ENCODE peak calls at places on chromosomes 5 and 9, in nine cellular contexts. U, C, R, N, X, O, A, I and P are unnamed samples.
A peak's percentile ranks its signal among the peaks of the same experiment; 100 is the strongest.

GRCh38 chr5:147509041-147509709 is 693 bp downstream of the DPYSL3 start:
- DNase-seq in U (peak; percentile 44), C (no peak), R (peak; percentile 49), N (peak; percentile 16), X (peak; percentile 32), O (no peak), A (no peak), I (peak; percentile 10), P (peak; percentile 11)

GRCh38 chr9:14529047-14529446 is 164.2 kb downstream of the ZDHHC21 start:
- DNase-seq in U (no peak), C (no peak), R (no peak), N (no peak), X (no peak), O (no peak), A (no peak), I (no peak), P (no peak)

GRCh38 chr9:89919171-89919681 is 314.4 kb downstream of the GADD45G start:
- DNase-seq in U (no peak), C (no peak), R (no peak), N (no peak), X (peak; percentile 54), O (no peak), A (peak; percentile 42), I (peak; percentile 60), P (peak; percentile 67)

GRCh38 chr9:93578844-93579243 is 2.5 kb downstream of the PHF2 start:
- DNase-seq in U (no peak), C (no peak), R (no peak), N (no peak), X (no peak), O (no peak), A (peak; percentile 10), I (no peak), P (no peak)

GRCh38 chr9:91164724-91165520 is 196.8 kb downstream of the AUH start:
- DNase-seq in U (no peak), C (peak; percentile 86), R (peak; percentile 91), N (peak; percentile 100), X (peak; percentile 69), O (peak; percentile 73), A (peak; percentile 79), I (peak; percentile 87), P (peak; percentile 83)

GRCh38 chr5:81393783-81394718 is at the start of gene ACOT12:
- DNase-seq in U (no peak), C (no peak), R (peak; percentile 51), N (peak; percentile 20), X (peak; percentile 39), O (no peak), A (no peak), I (no peak), P (no peak)

GRCh38 chr9:114141553-114142548 is 13.5 kb upstream of the COL27A1 start:
- DNase-seq in U (peak; percentile 39), C (no peak), R (no peak), N (peak; percentile 41), X (peak; percentile 60), O (no peak), A (peak; percentile 37), I (no peak), P (peak; percentile 59)

GRCh38 chr5:133996683-133997252 is 8.0 kb downstream of the VDAC1 start:
- DNase-seq in U (no peak), C (no peak), R (no peak), N (no peak), X (no peak), O (peak; percentile 37), A (no peak), I (no peak), P (no peak)

GRCh38 chr5:116766470-116766947 is 191.9 kb upstream of the SEMA6A start:
- DNase-seq in U (peak; percentile 42), C (peak; percentile 40), R (no peak), N (no peak), X (no peak), O (no peak), A (no peak), I (no peak), P (peak; percentile 19)

GRCh38 chr5:90709323-90710148 is 150.9 kb downstream of the ADGRV1 start:
- DNase-seq in U (no peak), C (peak; percentile 46), R (no peak), N (peak; percentile 25), X (peak; percentile 21), O (peak; percentile 20), A (peak; percentile 30), I (peak; percentile 21), P (peak; percentile 50)

DNA sequence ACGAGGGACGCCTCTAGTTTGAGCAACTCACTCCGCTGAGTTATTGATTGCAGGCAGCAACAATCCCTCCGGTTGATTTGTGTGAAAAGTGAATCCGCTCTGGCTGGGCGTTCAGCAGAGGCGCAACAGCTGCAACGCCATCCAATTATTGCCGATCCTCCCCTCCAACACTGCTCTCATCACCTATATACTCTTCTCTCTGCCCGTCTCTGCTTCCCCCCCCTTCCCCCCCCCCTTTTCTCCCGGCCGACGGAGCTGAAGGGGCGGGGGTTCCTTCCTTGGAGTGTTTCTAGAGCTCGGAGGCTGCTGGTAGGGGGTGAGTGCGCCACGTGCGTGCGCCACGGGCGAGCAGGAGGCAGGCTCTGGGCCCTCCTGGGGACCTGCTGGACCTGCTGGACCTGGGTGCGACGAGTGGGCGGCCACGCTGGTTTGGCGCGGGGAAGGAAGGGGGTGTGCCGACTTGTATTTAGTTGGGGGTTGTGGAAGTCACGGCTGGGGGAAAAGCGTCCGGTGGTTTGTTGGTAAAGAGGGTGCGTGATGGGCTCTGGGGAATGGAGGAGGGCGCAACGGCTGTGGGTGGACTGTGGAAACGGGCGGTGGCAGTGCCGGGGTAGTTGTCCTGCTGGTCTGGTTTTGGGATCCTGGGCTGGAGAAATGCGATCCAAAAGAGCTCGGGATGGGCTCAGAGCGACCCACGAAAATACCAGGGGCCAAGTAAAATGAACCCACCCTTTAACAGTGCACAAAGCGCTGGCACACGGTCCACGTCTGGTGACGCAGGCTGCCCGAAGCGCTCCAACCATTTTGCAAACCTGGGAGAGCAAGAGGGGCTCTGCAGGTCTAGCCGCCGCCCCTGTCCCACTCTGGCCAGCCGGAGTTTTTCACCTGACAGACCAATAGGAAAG is 6.4 kb upstream of the MEF2C start:
- DNase-seq in U (peak; percentile 77), C (no peak), R (peak; percentile 56), N (peak; percentile 13), X (peak; percentile 79), O (no peak), A (no peak), I (peak; percentile 62), P (peak; percentile 30)
- TF ChIP-seq POLR2A in U (peak; percentile 47), C (no peak), R (no peak), N (no peak), X (peak; percentile 13), O (no peak), A (no peak), I (no peak), P (no peak)

DNA sequence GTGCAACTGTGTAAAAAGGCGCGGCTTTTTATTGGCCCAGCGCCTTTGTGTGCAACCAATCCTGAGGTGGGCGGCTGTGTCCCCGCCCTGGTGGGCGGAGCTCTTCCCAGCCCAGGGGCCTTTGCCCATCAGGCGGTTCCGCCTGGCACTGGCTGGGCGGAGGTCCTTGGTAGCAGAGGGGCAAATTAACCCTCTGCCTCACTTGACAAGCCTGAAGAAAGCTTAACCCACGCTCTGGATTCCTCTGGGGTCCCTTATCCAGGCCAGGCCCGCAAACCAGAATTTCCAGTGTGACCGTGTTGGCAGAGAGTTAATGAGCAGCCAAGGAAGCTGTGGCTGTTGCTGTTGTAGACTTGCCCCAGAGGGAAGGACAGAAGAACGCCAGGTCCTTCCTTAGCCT is 12.8 kb upstream of the NIPAL4 start:
- DNase-seq in U (no peak), C (no peak), R (peak; percentile 57), N (no peak), X (no peak), O (no peak), A (peak; percentile 76), I (peak; percentile 76), P (peak; percentile 38)
- TF ChIP-seq POLR2A in U (no peak), C (no peak), R (no peak), N (no peak), X (no peak), O (no peak), A (no peak), I (peak; percentile 33), P (peak; percentile 16)

GRCh38 chr5:124659798-124660197 is 86.6 kb downstream of the ZNF608 start:
- DNase-seq in U (no peak), C (no peak), R (no peak), N (no peak), X (no peak), O (no peak), A (no peak), I (no peak), P (no peak)
- TF ChIP-seq POLR2A in U (no peak), C (no peak), R (no peak), N (no peak), X (no peak), O (no peak), A (no peak), I (no peak), P (no peak)

GRCh38 chr5:50749873-50750272 is 83.4 kb downstream of the PARP8 start:
- DNase-seq in U (no peak), C (no peak), R (no peak), N (no peak), X (no peak), O (no peak), A (no peak), I (no peak), P (no peak)

GRCh38 chr5:50749181-50749580 is 82.7 kb downstream of the PARP8 start:
- DNase-seq in U (no peak), C (no peak), R (no peak), N (no peak), X (no peak), O (no peak), A (no peak), I (no peak), P (no peak)

GRCh38 chr5:50745221-50745620 is 78.8 kb downstream of the PARP8 start:
- DNase-seq in U (no peak), C (no peak), R (no peak), N (no peak), X (no peak), O (no peak), A (no peak), I (no peak), P (no peak)

GRCh38 chr5:50752800-50753199 is 86.4 kb downstream of the PARP8 start:
- DNase-seq in U (no peak), C (no peak), R (no peak), N (no peak), X (no peak), O (no peak), A (no peak), I (no peak), P (no peak)

DNA sequence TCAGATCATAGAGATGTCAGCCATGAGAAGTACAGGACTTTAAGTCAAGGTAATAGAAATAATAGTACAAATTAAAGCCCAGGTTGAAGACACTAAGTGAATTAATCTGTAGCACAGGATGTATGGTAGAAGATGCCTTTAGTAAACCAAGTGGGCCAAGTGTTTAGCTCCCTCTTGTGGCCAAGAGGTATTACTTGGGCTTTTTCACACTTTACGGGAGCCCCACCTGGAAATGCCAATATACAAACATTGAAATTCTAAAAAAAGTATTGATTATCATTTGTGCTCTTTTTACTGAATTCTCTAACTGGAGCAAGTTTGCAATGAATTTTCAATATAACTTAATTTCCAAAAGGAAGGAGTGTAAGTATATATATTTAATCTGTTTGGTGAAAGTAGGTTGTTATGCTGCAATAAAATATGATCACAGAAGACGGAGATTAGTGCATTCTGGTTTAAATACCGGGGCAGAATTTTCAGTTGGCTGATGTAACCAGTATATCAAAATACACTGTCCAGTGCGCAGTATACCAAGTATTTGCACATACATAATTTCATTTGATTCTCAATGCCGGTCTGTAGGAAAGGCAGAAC is 84.7 kb downstream of the PARP8 start:
- DNase-seq in U (no peak), C (peak; percentile 2), R (no peak), N (peak; percentile 55), X (no peak), O (peak; percentile 31), A (no peak), I (peak; percentile 12), P (peak; percentile 34)
- TF ChIP-seq POLR2A in U (no peak), C (no peak), R (no peak), N (no peak), X (no peak), O (no peak), A (no peak), I (no peak), P (no peak)